ENCODE peak calls at places on chromosomes 13 and 19, in six cellular contexts. J is T-helper 2 cell; N is NCI-H2081; Q is activated CD4-positive, alpha-beta T cell treated with anti-CD3 and anti-CD28 coated beads, Interleukin-2, amount 10 ng/mL, durations not matched to agents 7 days and 5 days; P is heart right ventricle; V is ovary. O is an unnamed sample.
A peak's percentile ranks its signal among the peaks of the same experiment; 100 is the strongest.

GRCh38 chr19:56341948-56342347 is 27.3 kb upstream of the ZSCAN5A start:
- DNase-seq in J (no peak), N (no peak), Q (no peak), P (no peak), V (no peak), O (no peak)

GRCh38 chr19:45264781-45265317 is 13.8 kb downstream of the MARK4 start:
- DNase-seq in J (no peak), N (no peak), Q (no peak), P (no peak), V (no peak), O (no peak)

GRCh38 chr13:27006519-27007161 is 165.0 kb downstream of the USP12 start:
- DNase-seq in J (no peak), N (peak; percentile 85), Q (no peak), P (no peak), V (no peak), O (no peak)

GRCh38 chr13:40026741-40027140 is 371.3 kb downstream of the COG6 start:
- DNase-seq in J (peak; percentile 38), N (no peak), Q (peak; percentile 24), P (no peak), V (no peak), O (no peak)

GRCh38 chr13:91014696-91015095 is 332.8 kb upstream of the MIR17HG start:
- DNase-seq in J (no peak), N (no peak), Q (no peak), P (no peak), V (no peak), O (no peak)

GRCh38 chr19:45613926-45614725 is 12.1 kb upstream of the GPR4 start:
- DNase-seq in J (peak; percentile 21), N (no peak), Q (peak; percentile 40), P (no peak), V (no peak), O (no peak)

GRCh38 chr13:27933580-27934328 is 14.0 kb downstream of the PDX1 start:
- DNase-seq in J (no peak), N (no peak), Q (no peak), P (no peak), V (no peak), O (no peak)

GRCh38 chr13:73618275-73618865 is 515.8 kb downstream of the KLF12 start:
- DNase-seq in J (no peak), N (no peak), Q (no peak), P (no peak), V (no peak), O (no peak)

GRCh38 chr13:46593403-46593802 is 40.4 kb downstream of the LRCH1 start:
- DNase-seq in J (peak; percentile 23), N (no peak), Q (peak; percentile 67), P (no peak), V (no peak), O (peak; percentile 78)

GRCh38 chr13:99124695-99125334 is 75.8 kb upstream of the UBAC2 start:
- DNase-seq in J (no peak), N (no peak), Q (no peak), P (no peak), V (no peak), O (no peak)

GRCh38 chr13:67383358-67383757 is 153.2 kb upstream of the PCDH9 start:
- DNase-seq in J (no peak), N (peak; percentile 65), Q (no peak), P (no peak), V (no peak), O (no peak)

GRCh38 chr13:27147530-27148170 is 24.0 kb downstream of the USP12 start:
- DNase-seq in J (no peak), N (no peak), Q (no peak), P (no peak), V (no peak), O (no peak)

GRCh38 chr19:10431254-10431942 is 11.1 kb downstream of the PDE4A start:
- DNase-seq in J (no peak), N (no peak), Q (peak; percentile 49), P (no peak), V (no peak), O (peak; percentile 72)

GRCh38 chr13:109816112-109816978 is 30.0 kb upstream of the IRS2 start:
- DNase-seq in J (no peak), N (no peak), Q (no peak), P (no peak), V (no peak), O (no peak)

GRCh38 chr13:76711515-76712182 is 174.6 kb downstream of the KCTD12 start:
- DNase-seq in J (no peak), N (no peak), Q (no peak), P (no peak), V (no peak), O (no peak)

GRCh38 chr19:35090795-35091214 is 24.8 kb upstream of the FXYD3 start:
- DNase-seq in J (no peak), N (peak; percentile 30), Q (no peak), P (no peak), V (no peak), O (no peak)

O was measured in CD8-positive, alpha-beta memory T cell.